ENCODE peak calls at places on chromosomes 7 and 10, in nine cellular contexts. V is Daoy; E is body of pancreas; L is renal cortical epithelial cell; G is activated naive CD4-positive, alpha-beta T cell treated with Interleukin-2 at 50 U/mL for 16 hours; I is amniotic epithelial cell; H is hypothalamus; F is CD8-positive, alpha-beta T cell; Z is omental fat pad. M is an unnamed sample.

GRCh38 chr7:7895754-7896153 is 72.8 kb upstream of the GLCCI1 start:
- DNase-seq in L (no peak), V (no peak), F (no peak), E (peak), G (no peak), Z (no peak), H (no peak), I (no peak), M (no peak)

GRCh38 chr7:131844380-131844779 is 288.0 kb upstream of the PODXL start:
- DNase-seq in V (no peak), F (no peak), L (no peak), E (no peak), H (no peak), G (no peak), I (no peak), Z (no peak), M (no peak)

GRCh38 chr10:103666109-103666508 is 172.6 kb downstream of the NEURL1 start:
- DNase-seq in E (peak), F (no peak), Z (no peak), H (no peak), L (no peak), I (peak), G (no peak), V (peak), M (no peak)

GRCh38 chr10:100872034-100872791 is 40.5 kb upstream of the SLF2 start:
- DNase-seq in I (no peak), V (peak), F (peak), H (no peak), E (peak), G (peak), L (no peak), Z (no peak), M (no peak)

GRCh38 chr7:28754027-28754426 is 204.1 kb downstream of the TRIL start:
- DNase-seq in G (no peak), H (peak), F (no peak), V (peak), I (peak), E (peak), Z (no peak), L (no peak), M (no peak)

GRCh38 chr10:43899224-43899959 is 250.7 kb upstream of the ZNF32 start:
- DNase-seq in G (no peak), Z (no peak), F (no peak), L (no peak), H (no peak), I (no peak), V (peak), E (peak), M (no peak)

GRCh38 chr7:132547806-132548205 is 28.5 kb downstream of the PLXNA4 start:
- DNase-seq in G (no peak), F (no peak), I (no peak), Z (no peak), L (no peak), H (peak), V (peak), E (no peak), M (no peak)

GRCh38 chr7:116582164-116582732 is 57.4 kb downstream of the CAV1 start:
- DNase-seq in H (no peak), L (no peak), Z (no peak), V (peak), G (no peak), E (no peak), F (no peak), I (peak), M (no peak)

GRCh38 chr10:82037076-82037475 is 162.1 kb downstream of the NRG3 start:
- DNase-seq in G (no peak), E (no peak), H (peak), F (no peak), Z (no peak), I (no peak), V (no peak), L (peak), M (no peak)

GRCh38 chr10:9868499-9868898 is 1149.2 kb upstream of the CELF2 start:
- DNase-seq in I (no peak), Z (no peak), H (no peak), E (peak), F (no peak), L (no peak), V (no peak), G (no peak), M (no peak)

GRCh38 chr10:132320776-132321469 is 11.1 kb upstream of the LRRC27 start:
- DNase-seq in E (no peak), I (no peak), F (no peak), L (no peak), Z (no peak), H (no peak), G (no peak), V (no peak), M (no peak)

GRCh38 chr7:155972651-155973349 is 160.5 kb upstream of the SHH start:
- DNase-seq in G (no peak), V (no peak), F (no peak), L (peak), H (no peak), I (no peak), Z (no peak), E (no peak), M (no peak)

GRCh38 chr7:107857541-107857912 is 33.5 kb upstream of the DLD start:
- DNase-seq in Z (no peak), E (peak), H (no peak), V (no peak), G (no peak), I (peak), L (peak), F (no peak), M (no peak)

GRCh38 chr7:24108906-24109376 is 175.0 kb upstream of the NPY start:
- DNase-seq in E (no peak), F (no peak), V (no peak), Z (no peak), H (no peak), L (no peak), G (no peak), I (no peak), M (no peak)

GRCh38 chr7:22005151-22005550 is 59.5 kb upstream of the CDCA7L start:
- DNase-seq in F (no peak), H (no peak), V (no peak), G (no peak), Z (no peak), E (no peak), L (no peak), I (peak), M (no peak)

GRCh38 chr7:157522189-157522588 is 185.4 kb downstream of the DNAJB6 start:
- DNase-seq in F (no peak), V (no peak), L (no peak), G (no peak), E (no peak), I (no peak), H (no peak), Z (no peak), M (no peak)

GRCh38 chr10:132319853-132320669 is 11.9 kb upstream of the LRRC27 start:
- DNase-seq in F (no peak), H (no peak), G (peak), Z (no peak), V (peak), L (peak), E (no peak), I (peak), M (no peak)

GRCh38 chr7:139602143-139602722 is 78.7 kb downstream of the CLEC2L start:
- DNase-seq in Z (no peak), G (no peak), F (no peak), I (peak), E (no peak), V (no peak), H (no peak), L (peak), M (no peak)

GRCh38 chr10:131811239-131812011 is 89.4 kb upstream of the PPP2R2D start:
- DNase-seq in Z (no peak), I (no peak), F (no peak), V (no peak), H (no peak), L (no peak), E (no peak), G (no peak), M (no peak)

GRCh38 chr10:130771491-130771890 is 540.0 kb downstream of the TCERG1L start:
- DNase-seq in F (no peak), L (no peak), G (no peak), V (no peak), I (no peak), H (no peak), E (no peak), Z (no peak), M (no peak)

GRCh38 chr7:97818066-97818663 is 54.0 kb downstream of the ASNS start:
- DNase-seq in V (no peak), G (no peak), I (no peak), F (no peak), H (no peak), L (no peak), Z (no peak), E (no peak), M (no peak)

GRCh38 chr10:94133239-94133638 is 139.5 kb downstream of the PLCE1 start:
- DNase-seq in I (no peak), L (no peak), E (peak), V (no peak), G (no peak), F (no peak), H (peak), Z (no peak), M (no peak)

GRCh38 chr10:109062371-109062770 is 860.9 kb downstream of the XPNPEP1 start:
- DNase-seq in Z (no peak), H (no peak), F (no peak), L (peak), G (no peak), I (peak), V (no peak), E (no peak), M (no peak)

GRCh38 chr7:105853931-105854419 is 22.4 kb downstream of the ATXN7L1 start:
- DNase-seq in G (no peak), V (no peak), E (no peak), H (no peak), Z (no peak), F (no peak), L (no peak), I (no peak), M (no peak)

GRCh38 chr10:1316806-1317131 is 260.6 kb downstream of the WDR37 start:
- DNase-seq in Z (no peak), I (no peak), F (no peak), G (no peak), E (no peak), L (peak), V (no peak), H (no peak), M (no peak)

GRCh38 chr7:142375710-142376313 is 118.0 kb upstream of the PRSS58 start:
- DNase-seq in H (no peak), I (peak), F (no peak), G (no peak), V (peak), L (peak), Z (no peak), E (peak), M (no peak)